ENCODE peak calls at places on chromosome 15, in four cellular contexts. T is endodermal cell, I is PC-3, N is adrenal gland. W is an unnamed sample. For H3K36me3, the result is how much of the 10 kb centered on the place peaks cover.

GRCh38 chr15:98226578-98226977 is 266.1 kb downstream of the ARRDC4 start:
- DNase-seq in T (no peak), I (no peak), N (no peak), W (no peak)

GRCh38 chr15:25178835-25179672 is 224.3 kb downstream of the SNRPN start:
- DNase-seq in T (peak), I (no peak), N (peak), W (peak)

GRCh38 chr15:96307856-96308394 is 22.6 kb upstream of the NR2F2 start:
- DNase-seq in T (no peak), I (no peak), N (no peak), W (no peak)

GRCh38 chr15:95025924-95026728 is 794.8 kb downstream of the MCTP2 start:
- DNase-seq in T (peak), I (peak), N (peak), W (peak)

GRCh38 chr15:61032600-61033286 is 196.4 kb downstream of the RORA start:
- DNase-seq in T (no peak), I (no peak), N (no peak), W (no peak)

GRCh38 chr15:42012241-42012640 is 8.6 kb downstream of the PLA2G4E start:
- DNase-seq in T (no peak), I (no peak), N (no peak), W (no peak)

GRCh38 chr15:65666257-65666656 is 44.5 kb downstream of the SLC24A1 start:
- DNase-seq in T (no peak), I (peak), N (no peak), W (no peak)

GRCh38 chr15:31338318-31338878 is 11.8 kb downstream of the KLF13 start:
- DNase-seq in T (no peak), I (no peak), N (no peak), W (no peak)

GRCh38 chr15:64855206-64856000 is 13.7 kb downstream of the PLEKHO2 start:
- DNase-seq in T (peak), I (no peak), N (peak), W (no peak)

GRCh38 chr15:51315726-51316125 is 22.7 kb downstream of the CYP19A1 start:
- DNase-seq in T (no peak), I (no peak), N (no peak), W (no peak)

GRCh38 chr15:66196565-66196964 is 57.0 kb downstream of the MEGF11 start:
- DNase-seq in T (no peak), I (peak), N (no peak), W (no peak)

GRCh38 chr15:39736646-39737550 is 45.7 kb downstream of the FSIP1 start:
- DNase-seq in T (no peak), I (no peak), N (no peak), W (no peak)

GRCh38 chr15:64095795-64096485 is at the start of gene SNX1:
- DNase-seq in T (peak), I (peak), N (peak), W (peak)

GRCh38 chr15:99250001-99250400 is 620 bp upstream of the TTC23 start:
- DNase-seq in T (no peak), I (no peak), N (no peak), W (no peak)

GRCh38 chr15:28969511-28970085 is 83.8 kb downstream of the APBA2 start:
- DNase-seq in T (peak), I (no peak), N (no peak), W (no peak)

GRCh38 chr15:51244366-51244977 is 93.9 kb downstream of the CYP19A1 start:
- DNase-seq in T (no peak), I (no peak), N (no peak), W (no peak)

DNA sequence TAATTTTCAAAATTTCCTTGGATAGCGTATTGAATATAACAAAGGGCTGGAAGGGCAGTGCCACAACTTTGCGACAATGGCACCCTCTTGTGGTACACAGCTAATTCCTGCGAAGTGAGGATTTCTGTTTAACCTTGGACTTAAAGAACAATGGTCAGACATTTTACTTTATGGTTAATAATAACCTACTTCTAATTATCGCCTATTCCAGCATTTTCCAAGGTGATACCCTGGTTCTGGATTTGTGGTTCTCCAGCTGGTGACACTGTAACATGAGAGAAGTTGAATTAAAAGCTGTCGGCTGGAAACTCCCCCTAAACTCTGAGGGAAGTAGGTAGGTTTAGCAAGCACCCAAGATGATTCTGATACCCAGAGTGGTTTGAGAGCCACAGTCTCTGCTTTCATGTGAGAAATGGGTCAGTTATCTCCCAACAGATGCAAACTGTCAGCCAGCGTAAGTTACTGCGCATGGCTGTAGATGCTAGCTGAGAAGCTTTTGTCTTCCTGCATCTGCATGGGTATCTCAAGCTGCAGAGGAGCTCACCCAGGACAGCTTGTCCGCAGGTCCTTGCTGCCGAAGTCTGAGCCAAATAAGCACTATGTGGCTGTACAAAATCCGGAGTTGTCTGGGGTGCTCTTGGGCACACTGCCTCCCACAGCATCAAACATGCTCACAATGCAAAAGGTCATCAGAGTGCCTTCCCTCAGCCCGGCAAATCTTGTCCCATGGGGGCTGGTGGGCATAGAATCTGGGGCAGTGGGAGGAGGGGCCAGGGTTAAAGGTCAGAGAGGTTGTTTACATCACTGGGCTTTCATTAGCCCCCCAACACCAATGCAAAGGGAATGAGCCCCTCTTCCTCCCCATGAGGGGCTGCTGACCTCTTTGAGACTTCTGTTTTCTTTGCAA is 6.6 kb upstream of the CHSY1 start:
- DNase-seq in T (peak), I (peak), N (peak), W (peak)
- H3K4me3 ChIP-seq in T (no peak), I (peak), N (no peak), W (no peak)

GRCh38 chr15:45409596-45409995 is 31.3 kb upstream of the GATM start:
- DNase-seq in T (no peak), I (no peak), N (no peak), W (no peak)
- H3K36me3 ChIP-seq in T (half or more), I (half or more), N (half or more), W (under half)

GRCh38 chr15:89136084-89136806 is 48.0 kb downstream of the ABHD2 start:
- DNase-seq in T (no peak), I (no peak), N (no peak), W (no peak)
- H3K4me3 ChIP-seq in T (no peak), I (no peak), N (no peak), W (no peak)

DNA sequence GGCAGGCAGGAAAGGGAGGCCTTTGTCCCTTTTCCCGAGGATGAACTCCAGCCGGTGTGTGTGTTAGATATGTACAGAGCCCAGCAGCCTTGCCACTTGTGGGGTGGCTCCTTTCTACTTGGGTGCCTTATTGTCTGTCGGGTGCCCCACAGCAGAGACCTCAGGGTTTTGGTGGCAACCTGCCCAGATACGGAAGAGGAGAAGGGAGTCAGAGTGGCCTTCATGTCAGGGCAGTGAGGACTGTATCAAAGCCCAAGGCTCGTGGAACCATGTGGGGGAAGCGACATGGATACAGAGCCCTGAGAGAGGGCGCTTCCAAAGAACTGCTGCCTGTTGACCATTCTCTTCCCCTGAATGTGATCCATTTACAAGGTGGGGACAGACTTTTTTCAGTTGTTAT is 166.2 kb downstream of the SLCO3A1 start:
- DNase-seq in T (no peak), I (no peak), N (no peak), W (no peak)
- H3K36me3 ChIP-seq in T (under half), I (under half), N (under half), W (under half)

DNA sequence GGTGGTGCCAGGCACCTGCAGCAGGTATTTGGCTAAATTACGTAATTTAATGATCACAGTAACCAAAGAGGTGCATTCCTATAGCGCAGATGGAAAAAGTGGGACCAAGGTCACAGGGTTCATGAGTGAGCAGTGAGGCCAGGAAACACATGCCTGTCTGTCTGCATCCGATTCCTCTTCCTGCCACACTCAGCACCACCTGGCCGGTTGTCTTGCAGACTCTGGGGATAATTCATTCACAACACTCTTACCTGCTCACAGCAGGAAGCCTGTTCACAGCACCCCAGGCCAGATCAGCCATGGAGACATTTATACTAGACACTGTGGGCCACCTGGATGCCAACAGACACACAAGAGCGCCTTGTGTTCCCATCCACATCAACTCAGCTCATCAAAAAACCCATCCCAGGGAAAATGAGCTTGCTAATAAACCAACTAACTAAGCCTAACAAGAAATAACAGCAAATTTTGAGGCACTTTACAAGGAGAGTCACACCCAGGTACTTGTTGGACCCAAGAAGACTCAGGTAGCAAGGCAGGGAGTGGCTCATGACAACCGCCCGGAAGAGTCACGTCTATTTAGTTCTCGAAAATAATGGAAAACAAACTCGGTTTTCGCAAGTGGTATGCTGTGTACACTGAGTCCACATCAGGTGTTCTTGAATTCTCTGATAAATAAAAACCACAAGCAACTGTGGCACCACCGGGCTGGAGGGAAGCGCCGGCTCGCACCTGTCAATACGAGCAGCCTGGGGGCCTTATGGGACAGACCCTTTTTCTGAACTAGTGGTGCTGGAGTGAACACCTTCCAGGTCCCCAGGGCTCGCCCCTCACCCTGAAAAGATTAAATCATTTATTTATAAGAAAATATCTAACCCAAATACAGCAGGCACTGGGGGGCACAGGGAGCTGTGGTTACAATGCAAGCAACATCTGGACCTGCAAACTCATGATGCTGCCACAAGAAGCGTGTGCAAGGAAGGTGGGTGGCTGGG is 40.5 kb downstream of the FAM174B start:
- DNase-seq in T (peak), I (no peak), N (no peak), W (no peak)
- H3K4me3 ChIP-seq in T (no peak), I (no peak), N (no peak), W (no peak)

GRCh38 chr15:76169792-76170425 is 110.1 kb downstream of the TMEM266 start:
- DNase-seq in T (no peak), I (no peak), N (no peak), W (no peak)
- H3K36me3 ChIP-seq in T (under half), I (under half), N (under half), W (under half)

GRCh38 chr15:70522323-70522966 is 240.9 kb downstream of the UACA start:
- DNase-seq in T (no peak), I (no peak), N (no peak), W (no peak)
- H3K4me3 ChIP-seq in T (no peak), I (no peak), N (no peak), W (no peak)